ENCODE peak calls at places on chromosomes 3 and 15, in eight cellular contexts. N is SK-N-SH, X is HCT116, R is prostate gland, J is GM12878, O is GM12892, E is sigmoid colon, W is stomach. D is an unnamed sample.

GRCh38 chr3:179646177-179646576 is 6.7 kb upstream of the USP13 start:
- DNase-seq in N (no peak), X (no peak), R (no peak), J (no peak), O (no peak), E (no peak), W (no peak), D (no peak)

GRCh38 chr3:3334456-3334855 is 155.0 kb upstream of the CRBN start:
- DNase-seq in N (no peak), X (no peak), R (no peak), J (no peak), O (no peak), E (no peak), W (no peak), D (no peak)

GRCh38 chr3:94249491-94250079 is 186.7 kb downstream of the NSUN3 start:
- DNase-seq in N (peak; percentile 38), X (peak; percentile 35), R (peak; percentile 36), J (peak; percentile 7), O (peak; percentile 2), E (peak; percentile 71), W (peak; percentile 75), D (peak; percentile 20)

GRCh38 chr3:98587654-98588532 is 5.5 kb downstream of the CPOX start:
- DNase-seq in N (no peak), X (no peak), R (no peak), J (no peak), O (no peak), E (no peak), W (no peak), D (no peak)

GRCh38 chr3:128496602-128497304 is 3.8 kb upstream of the GATA2 start:
- DNase-seq in N (peak; percentile 73), X (no peak), R (no peak), J (no peak), O (no peak), E (peak; percentile 72), W (no peak), D (no peak)

GRCh38 chr3:97232635-97233034 is 418.2 kb downstream of the EPHA6 start:
- DNase-seq in N (no peak), X (no peak), R (peak; percentile 65), J (no peak), O (no peak), E (peak; percentile 90), W (peak; percentile 25), D (peak; percentile 74)

GRCh38 chr3:151452814-151453213 is 8.0 kb downstream of the IGSF10 start:
- DNase-seq in N (no peak), X (no peak), R (no peak), J (no peak), O (no peak), E (no peak), W (no peak), D (no peak)

GRCh38 chr15:39125904-39126303 is 455.0 kb upstream of the THBS1 start:
- DNase-seq in N (peak; percentile 51), X (peak; percentile 51), R (no peak), J (no peak), O (peak; percentile 35), E (no peak), W (no peak), D (no peak)

GRCh38 chr3:105402287-105402801 is 35.6 kb downstream of the ALCAM start:
- DNase-seq in N (no peak), X (peak; percentile 86), R (no peak), J (no peak), O (no peak), E (peak; percentile 33), W (no peak), D (no peak)

GRCh38 chr3:32443471-32443870 is 51.8 kb downstream of the CMTM7 start:
- DNase-seq in N (no peak), X (peak; percentile 46), R (no peak), J (no peak), O (no peak), E (no peak), W (no peak), D (no peak)

GRCh38 chr15:31270767-31271166 is 55.9 kb upstream of the KLF13 start:
- DNase-seq in N (peak; percentile 51), X (no peak), R (no peak), J (no peak), O (no peak), E (peak; percentile 52), W (peak; percentile 17), D (no peak)

GRCh38 chr3:134675726-134676252 is 25.0 kb upstream of the KY start:
- DNase-seq in N (no peak), X (no peak), R (no peak), J (no peak), O (no peak), E (no peak), W (no peak), D (no peak)
- TF ChIP-seq POLR2AphosphoS5 in N (no peak), X (no peak), R (no peak), J (no peak), O (no peak), E (no peak), W (no peak), D (no peak)

GRCh38 chr3:117736851-117737250 is 1027.3 kb downstream of the TUSC7 start:
- DNase-seq in N (no peak), X (no peak), R (no peak), J (no peak), O (no peak), E (no peak), W (no peak), D (no peak)

GRCh38 chr3:117734431-117734830 is 1024.9 kb downstream of the TUSC7 start:
- DNase-seq in N (no peak), X (no peak), R (no peak), J (no peak), O (no peak), E (no peak), W (no peak), D (no peak)

DNA sequence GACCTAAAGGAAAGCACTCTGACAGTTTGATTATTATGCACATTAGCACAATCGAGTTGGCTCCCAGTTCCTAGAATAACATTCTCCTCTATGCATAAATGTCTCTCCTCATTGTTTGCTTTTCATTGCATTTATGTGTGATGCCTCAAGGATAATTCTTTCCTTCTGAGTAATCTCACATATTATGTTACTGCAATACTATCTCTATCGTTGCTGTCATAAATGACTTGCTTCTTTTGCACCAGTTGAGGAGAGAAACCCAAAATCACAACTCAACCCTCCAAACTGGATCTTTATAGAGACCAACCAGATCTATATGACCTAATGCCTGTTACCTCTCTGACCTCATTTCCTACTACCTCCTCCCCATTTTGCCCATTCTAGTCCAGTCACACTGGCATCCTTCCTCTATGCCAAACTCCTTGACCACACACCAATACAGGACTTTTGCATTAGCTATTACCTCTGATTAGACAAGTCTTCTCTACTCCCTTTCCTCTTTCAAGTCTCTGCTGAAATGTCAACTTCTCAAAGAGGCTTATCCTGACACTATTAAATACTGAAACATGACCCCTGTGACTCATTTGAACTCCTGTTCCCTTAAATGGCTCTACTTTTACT is 1026.0 kb downstream of the TUSC7 start:
- DNase-seq in N (no peak), X (no peak), R (no peak), J (no peak), O (no peak), E (no peak), W (no peak), D (no peak)
- TF ChIP-seq POLR2AphosphoS5 in N (no peak), X (no peak), R (no peak), J (no peak), O (no peak), E (no peak), W (no peak), D (no peak)

DNA sequence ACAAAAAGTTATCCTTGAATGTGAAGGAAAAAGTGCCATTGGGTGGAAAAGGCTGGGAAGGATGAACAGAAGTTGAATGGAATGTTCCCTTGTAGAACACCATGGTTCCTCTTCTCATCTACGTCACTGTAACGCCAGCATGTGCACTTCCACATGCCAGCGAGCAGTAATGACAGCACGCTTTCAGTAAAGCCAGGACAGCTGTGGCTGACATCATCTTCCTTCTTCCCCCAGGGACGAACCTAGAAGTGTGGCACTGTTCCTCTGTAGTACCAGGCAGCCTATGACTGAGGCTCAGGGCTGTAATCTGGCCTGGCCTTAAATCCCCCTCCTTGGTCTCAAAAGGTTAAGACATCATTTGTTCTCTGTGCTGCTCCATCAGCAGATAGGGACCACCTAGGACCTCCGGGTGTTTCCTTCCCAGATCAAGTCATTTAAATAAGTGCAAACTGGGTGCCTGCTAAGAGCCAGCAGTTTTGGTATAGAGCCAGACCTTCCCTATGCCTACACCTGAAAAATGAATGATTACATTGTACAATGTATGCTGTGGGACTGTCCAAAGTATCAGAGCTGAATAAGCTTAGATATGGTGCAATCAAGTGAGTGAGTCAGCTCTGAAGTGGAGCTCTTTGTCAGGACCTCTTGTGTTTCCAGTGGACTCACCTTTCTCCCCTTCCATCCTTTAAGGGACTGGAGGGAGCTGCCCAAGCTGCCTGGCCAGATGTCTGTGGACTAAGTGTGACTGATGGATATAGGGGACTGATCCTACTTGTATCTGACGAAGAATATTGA is 5.6 kb upstream of the SRPRB start:
- DNase-seq in N (no peak), X (no peak), R (no peak), J (no peak), O (no peak), E (no peak), W (no peak), D (no peak)
- TF ChIP-seq POLR2AphosphoS5 in N (no peak), X (no peak), R (no peak), J (no peak), O (no peak), E (no peak), W (peak; percentile 19), D (no peak)

DNA sequence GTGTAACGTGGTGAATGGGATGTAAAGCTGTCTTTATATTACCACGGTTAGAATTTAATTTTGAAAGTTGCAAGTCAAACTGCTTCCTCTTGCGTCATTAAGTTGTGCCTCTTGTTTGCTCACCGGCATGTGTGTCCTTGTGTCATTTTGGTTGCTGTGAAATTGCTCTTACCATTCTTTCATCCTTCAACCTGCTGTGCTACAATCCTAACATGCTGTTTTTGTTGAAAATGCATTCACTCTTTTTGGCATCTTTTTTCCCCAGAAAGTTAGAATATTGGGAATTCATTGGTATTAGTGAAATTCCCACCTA is 164.7 kb downstream of the PGPEP1L start:
- DNase-seq in N (no peak), X (no peak), R (no peak), J (no peak), O (no peak), E (no peak), W (no peak), D (no peak)
- TF ChIP-seq POLR2AphosphoS5 in N (no peak), X (no peak), R (no peak), J (no peak), O (no peak), E (no peak), W (no peak), D (no peak)

DNA sequence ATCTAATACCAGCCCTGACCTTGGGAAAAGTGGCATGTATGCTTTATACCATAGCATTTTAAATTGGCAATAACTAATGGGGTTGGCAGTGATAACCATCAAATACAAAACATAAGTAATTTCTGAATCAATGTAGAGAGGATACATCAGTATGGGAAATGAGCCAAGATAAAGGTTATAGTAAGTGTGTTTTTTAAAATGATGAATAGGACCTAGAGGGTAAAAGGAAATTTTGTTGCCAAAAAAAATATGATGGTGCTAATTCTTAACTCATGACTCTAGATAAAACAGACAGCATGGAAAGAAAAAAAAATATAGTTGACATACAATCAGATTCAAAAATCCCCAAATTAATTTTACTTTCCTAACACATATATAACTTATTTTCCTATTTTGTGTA is 75.4 kb upstream of the ROBO1 start:
- DNase-seq in N (no peak), X (no peak), R (no peak), J (no peak), O (no peak), E (no peak), W (no peak), D (no peak)
- TF ChIP-seq POLR2AphosphoS5 in N (no peak), X (no peak), R (no peak), J (no peak), O (no peak), E (no peak), W (no peak), D (no peak)

D was measured in breast epithelium.